ENCODE peak calls at places on chromosomes 4 and X, in eight cellular contexts. One of them, this sample, is unnamed.

GRCh38 chr4:69832326-69833030 is 27.5 kb downstream of the SULT1E1 start:
- DNase-seq in GM13976: no peak
- DNase-seq in pancreas: peak
- DNase-seq in heart left ventricle: no peak
- DNase-seq in kidney: no peak
- DNase-seq in fibroblast of mammary gland: no peak
- DNase-seq in nephron progenitor cell: no peak
- DNase-seq in MM.1S: no peak
- DNase-seq in this sample: no peak

GRCh38 chr4:139768913-139769312 is 103.3 kb downstream of the MGST2 start:
- DNase-seq in heart left ventricle: no peak
- DNase-seq in MM.1S: no peak
- DNase-seq in pancreas: no peak
- DNase-seq in fibroblast of mammary gland: peak
- DNase-seq in kidney: no peak
- DNase-seq in GM13976: no peak
- DNase-seq in nephron progenitor cell: no peak
- DNase-seq in this sample: no peak

GRCh38 chrX:24229967-24230366 is 80.4 kb downstream of the ZFX start:
- DNase-seq in pancreas: peak
- DNase-seq in heart left ventricle: no peak
- DNase-seq in MM.1S: no peak
- DNase-seq in fibroblast of mammary gland: peak
- DNase-seq in nephron progenitor cell: no peak
- DNase-seq in GM13976: no peak
- DNase-seq in kidney: no peak
- DNase-seq in this sample: no peak

GRCh38 chrX:150200361-150200760 is 162.8 kb upstream of the MAMLD1 start:
- DNase-seq in pancreas: no peak
- DNase-seq in fibroblast of mammary gland: no peak
- DNase-seq in heart left ventricle: no peak
- DNase-seq in GM13976: no peak
- DNase-seq in MM.1S: no peak
- DNase-seq in nephron progenitor cell: no peak
- DNase-seq in kidney: no peak
- DNase-seq in this sample: no peak

GRCh38 chrX:19156223-19156622 is 34.0 kb upstream of the ADGRG2 start:
- DNase-seq in nephron progenitor cell: no peak
- DNase-seq in kidney: no peak
- DNase-seq in fibroblast of mammary gland: peak
- DNase-seq in pancreas: no peak
- DNase-seq in GM13976: no peak
- DNase-seq in heart left ventricle: no peak
- DNase-seq in MM.1S: no peak
- DNase-seq in this sample: no peak

GRCh38 chrX:123408856-123409737 is 225.0 kb downstream of the GRIA3 start:
- DNase-seq in heart left ventricle: no peak
- DNase-seq in GM13976: no peak
- DNase-seq in pancreas: no peak
- DNase-seq in kidney: no peak
- DNase-seq in MM.1S: peak
- DNase-seq in fibroblast of mammary gland: no peak
- DNase-seq in nephron progenitor cell: no peak
- DNase-seq in this sample: no peak

GRCh38 chrX:132822634-132823012 is 135.8 kb downstream of the HS6ST2 start:
- DNase-seq in nephron progenitor cell: no peak
- DNase-seq in pancreas: no peak
- DNase-seq in MM.1S: peak
- DNase-seq in kidney: no peak
- DNase-seq in heart left ventricle: no peak
- DNase-seq in GM13976: no peak
- DNase-seq in fibroblast of mammary gland: no peak
- DNase-seq in this sample: no peak

GRCh38 chr4:31349907-31350306 is 629.7 kb downstream of the PCDH7 start:
- DNase-seq in kidney: no peak
- DNase-seq in MM.1S: no peak
- DNase-seq in heart left ventricle: no peak
- DNase-seq in GM13976: no peak
- DNase-seq in pancreas: no peak
- DNase-seq in fibroblast of mammary gland: no peak
- DNase-seq in nephron progenitor cell: no peak
- DNase-seq in this sample: no peak

GRCh38 chrX:132407704-132408103 is 81.1 kb downstream of the MBNL3 start:
- DNase-seq in MM.1S: no peak
- DNase-seq in nephron progenitor cell: no peak
- DNase-seq in heart left ventricle: no peak
- DNase-seq in pancreas: no peak
- DNase-seq in GM13976: no peak
- DNase-seq in kidney: no peak
- DNase-seq in fibroblast of mammary gland: no peak
- DNase-seq in this sample: no peak

GRCh38 chrX:39905475-39905889 is 192.3 kb downstream of the BCOR start:
- DNase-seq in MM.1S: no peak
- DNase-seq in GM13976: no peak
- DNase-seq in kidney: no peak
- DNase-seq in fibroblast of mammary gland: no peak
- DNase-seq in heart left ventricle: no peak
- DNase-seq in pancreas: no peak
- DNase-seq in nephron progenitor cell: peak
- DNase-seq in this sample: no peak

GRCh38 chr4:88447339-88447738 is 9.6 kb upstream of the HERC5 start:
- DNase-seq in MM.1S: no peak
- DNase-seq in heart left ventricle: no peak
- DNase-seq in GM13976: no peak
- DNase-seq in pancreas: no peak
- DNase-seq in fibroblast of mammary gland: no peak
- DNase-seq in nephron progenitor cell: no peak
- DNase-seq in kidney: no peak
- DNase-seq in this sample: no peak

GRCh38 chr4:112770111-112770510 is 133.2 kb downstream of the LARP7 start:
- DNase-seq in pancreas: no peak
- DNase-seq in kidney: no peak
- DNase-seq in GM13976: no peak
- DNase-seq in heart left ventricle: no peak
- DNase-seq in fibroblast of mammary gland: no peak
- DNase-seq in nephron progenitor cell: no peak
- DNase-seq in MM.1S: no peak
- DNase-seq in this sample: no peak

GRCh38 chrX:154371771-154372300 is 2.6 kb downstream of the FLNA start:
- DNase-seq in GM13976: no peak
- DNase-seq in kidney: peak
- DNase-seq in pancreas: no peak
- DNase-seq in nephron progenitor cell: no peak
- DNase-seq in fibroblast of mammary gland: no peak
- DNase-seq in heart left ventricle: no peak
- DNase-seq in MM.1S: no peak
- DNase-seq in this sample: no peak

GRCh38 chr4:99100876-99101275 is 12.3 kb upstream of the ADH5 start:
- DNase-seq in GM13976: no peak
- DNase-seq in heart left ventricle: no peak
- DNase-seq in pancreas: no peak
- DNase-seq in MM.1S: no peak
- DNase-seq in nephron progenitor cell: no peak
- DNase-seq in kidney: no peak
- DNase-seq in fibroblast of mammary gland: no peak
- DNase-seq in this sample: no peak

GRCh38 chrX:154123241-154124219 is 20.5 kb upstream of the OPN1LW start:
- DNase-seq in MM.1S: peak
- DNase-seq in kidney: peak
- DNase-seq in heart left ventricle: no peak
- DNase-seq in nephron progenitor cell: no peak
- DNase-seq in GM13976: peak
- DNase-seq in pancreas: no peak
- DNase-seq in fibroblast of mammary gland: no peak
- DNase-seq in this sample: peak

GRCh38 chrX:14697453-14697852 is 168.1 kb downstream of the GLRA2 start:
- DNase-seq in heart left ventricle: no peak
- DNase-seq in fibroblast of mammary gland: peak
- DNase-seq in GM13976: peak
- DNase-seq in nephron progenitor cell: peak
- DNase-seq in kidney: no peak
- DNase-seq in pancreas: no peak
- DNase-seq in MM.1S: peak
- DNase-seq in this sample: peak

GRCh38 chrX:70398899-70399298 is 24.2 kb upstream of the GDPD2 start:
- DNase-seq in MM.1S: no peak
- DNase-seq in kidney: no peak
- DNase-seq in GM13976: no peak
- DNase-seq in nephron progenitor cell: no peak
- DNase-seq in pancreas: no peak
- DNase-seq in heart left ventricle: no peak
- DNase-seq in fibroblast of mammary gland: peak
- DNase-seq in this sample: no peak

GRCh38 chr4:7353846-7354610 is 80.7 kb downstream of the PSAPL1 start:
- DNase-seq in MM.1S: no peak
- DNase-seq in GM13976: no peak
- DNase-seq in fibroblast of mammary gland: no peak
- DNase-seq in nephron progenitor cell: no peak
- DNase-seq in kidney: peak
- DNase-seq in heart left ventricle: peak
- DNase-seq in pancreas: no peak
- DNase-seq in this sample: no peak

GRCh38 chr4:139273835-139274234 is 6.2 kb downstream of the MGARP start:
- DNase-seq in heart left ventricle: no peak
- DNase-seq in MM.1S: no peak
- DNase-seq in kidney: no peak
- DNase-seq in pancreas: no peak
- DNase-seq in nephron progenitor cell: no peak
- DNase-seq in fibroblast of mammary gland: no peak
- DNase-seq in GM13976: no peak
- DNase-seq in this sample: no peak

GRCh38 chr4:164012396-164013027 is 518.0 kb downstream of the TMA16 start:
- DNase-seq in kidney: no peak
- DNase-seq in MM.1S: peak
- DNase-seq in nephron progenitor cell: peak
- DNase-seq in heart left ventricle: no peak
- DNase-seq in GM13976: peak
- DNase-seq in fibroblast of mammary gland: peak
- DNase-seq in pancreas: no peak
- DNase-seq in this sample: peak

GRCh38 chr4:141057582-141057981 is 75.7 kb downstream of the RNF150 start:
- DNase-seq in MM.1S: no peak
- DNase-seq in nephron progenitor cell: no peak
- DNase-seq in heart left ventricle: no peak
- DNase-seq in GM13976: no peak
- DNase-seq in kidney: no peak
- DNase-seq in pancreas: no peak
- DNase-seq in fibroblast of mammary gland: no peak
- DNase-seq in this sample: no peak

GRCh38 chrX:49199906-49200771 is at the start of gene SYP:
- DNase-seq in GM13976: peak
- DNase-seq in fibroblast of mammary gland: peak
- DNase-seq in kidney: peak
- DNase-seq in heart left ventricle: peak
- DNase-seq in nephron progenitor cell: peak
- DNase-seq in MM.1S: peak
- DNase-seq in pancreas: peak
- DNase-seq in this sample: peak

GRCh38 chr4:10371869-10372471 is 85.3 kb downstream of the ZNF518B start:
- DNase-seq in GM13976: no peak
- DNase-seq in fibroblast of mammary gland: no peak
- DNase-seq in MM.1S: no peak
- DNase-seq in kidney: no peak
- DNase-seq in heart left ventricle: no peak
- DNase-seq in nephron progenitor cell: peak
- DNase-seq in pancreas: no peak
- DNase-seq in this sample: no peak

GRCh38 chrX:25523574-25523973 is 507.8 kb upstream of the ARX start:
- DNase-seq in MM.1S: no peak
- DNase-seq in pancreas: peak
- DNase-seq in fibroblast of mammary gland: peak
- DNase-seq in heart left ventricle: no peak
- DNase-seq in GM13976: peak
- DNase-seq in nephron progenitor cell: peak
- DNase-seq in kidney: no peak
- DNase-seq in this sample: no peak
- TF ChIP-seq CTCF in MM.1S: no peak
- TF ChIP-seq CTCF in pancreas: no peak
- TF ChIP-seq CTCF in fibroblast of mammary gland: peak
- TF ChIP-seq CTCF in heart left ventricle: peak
- TF ChIP-seq CTCF in GM13976: peak
- TF ChIP-seq CTCF in nephron progenitor cell: peak
- TF ChIP-seq CTCF in kidney: no peak
- TF ChIP-seq CTCF in this sample: no peak

GRCh38 chr4:82500830-82501229 is 61.0 kb downstream of the TMEM150C start:
- DNase-seq in heart left ventricle: no peak
- DNase-seq in nephron progenitor cell: no peak
- DNase-seq in MM.1S: no peak
- DNase-seq in GM13976: no peak
- DNase-seq in kidney: no peak
- DNase-seq in fibroblast of mammary gland: no peak
- DNase-seq in pancreas: no peak
- DNase-seq in this sample: no peak
- TF ChIP-seq CTCF in heart left ventricle: no peak
- TF ChIP-seq CTCF in nephron progenitor cell: no peak
- TF ChIP-seq CTCF in MM.1S: no peak
- TF ChIP-seq CTCF in GM13976: no peak
- TF ChIP-seq CTCF in kidney: no peak
- TF ChIP-seq CTCF in fibroblast of mammary gland: no peak
- TF ChIP-seq CTCF in pancreas: no peak
- TF ChIP-seq CTCF in this sample: no peak

GRCh38 chrX:74180716-74181115 is 123.3 kb upstream of the ZCCHC13 start:
- DNase-seq in heart left ventricle: no peak
- DNase-seq in GM13976: no peak
- DNase-seq in fibroblast of mammary gland: no peak
- DNase-seq in MM.1S: no peak
- DNase-seq in pancreas: no peak
- DNase-seq in nephron progenitor cell: no peak
- DNase-seq in kidney: no peak
- DNase-seq in this sample: no peak

GRCh38 chrX:74178536-74178935 is 125.4 kb upstream of the ZCCHC13 start:
- DNase-seq in pancreas: no peak
- DNase-seq in MM.1S: no peak
- DNase-seq in kidney: peak
- DNase-seq in GM13976: no peak
- DNase-seq in nephron progenitor cell: peak
- DNase-seq in heart left ventricle: no peak
- DNase-seq in fibroblast of mammary gland: no peak
- DNase-seq in this sample: no peak

GRCh38 chrX:74179071-74179470 is 124.9 kb upstream of the ZCCHC13 start:
- DNase-seq in heart left ventricle: no peak
- DNase-seq in fibroblast of mammary gland: peak
- DNase-seq in nephron progenitor cell: no peak
- DNase-seq in pancreas: no peak
- DNase-seq in MM.1S: no peak
- DNase-seq in GM13976: no peak
- DNase-seq in kidney: no peak
- DNase-seq in this sample: no peak

GRCh38 chrX:74179936-74180454 is 124.0 kb upstream of the ZCCHC13 start:
- DNase-seq in fibroblast of mammary gland: no peak
- DNase-seq in nephron progenitor cell: no peak
- DNase-seq in heart left ventricle: no peak
- DNase-seq in pancreas: no peak
- DNase-seq in GM13976: no peak
- DNase-seq in MM.1S: no peak
- DNase-seq in kidney: no peak
- DNase-seq in this sample: no peak

GRCh38 chrX:74179499-74179898 is 124.5 kb upstream of the ZCCHC13 start:
- DNase-seq in GM13976: no peak
- DNase-seq in fibroblast of mammary gland: no peak
- DNase-seq in pancreas: no peak
- DNase-seq in nephron progenitor cell: no peak
- DNase-seq in kidney: no peak
- DNase-seq in heart left ventricle: no peak
- DNase-seq in MM.1S: no peak
- DNase-seq in this sample: no peak
- TF ChIP-seq CTCF in GM13976: no peak
- TF ChIP-seq CTCF in fibroblast of mammary gland: no peak
- TF ChIP-seq CTCF in pancreas: no peak
- TF ChIP-seq CTCF in nephron progenitor cell: no peak
- TF ChIP-seq CTCF in kidney: no peak
- TF ChIP-seq CTCF in heart left ventricle: no peak
- TF ChIP-seq CTCF in MM.1S: no peak
- TF ChIP-seq CTCF in this sample: no peak

GRCh38 chr4:5998333-5998936 is 19.8 kb downstream of the C4orf50 start:
- DNase-seq in heart left ventricle: no peak
- DNase-seq in MM.1S: peak
- DNase-seq in fibroblast of mammary gland: peak
- DNase-seq in pancreas: peak
- DNase-seq in GM13976: peak
- DNase-seq in nephron progenitor cell: peak
- DNase-seq in kidney: peak
- DNase-seq in this sample: peak
- TF ChIP-seq CTCF in heart left ventricle: peak
- TF ChIP-seq CTCF in MM.1S: peak
- TF ChIP-seq CTCF in fibroblast of mammary gland: peak
- TF ChIP-seq CTCF in pancreas: peak
- TF ChIP-seq CTCF in GM13976: peak
- TF ChIP-seq CTCF in nephron progenitor cell: peak
- TF ChIP-seq CTCF in kidney: peak
- TF ChIP-seq CTCF in this sample: peak